ENCODE peak calls at places on chromosome 2, in four cellular contexts. N, R, I and Z are unnamed samples.
A peak's percentile ranks its signal among the peaks of the same experiment; 100 is the strongest.

GRCh38 chr2:102397167-102397566 is 25.8 kb upstream of the IL18RAP start:
- DNase-seq in N (no peak), R (no peak), I (no peak), Z (no peak)

GRCh38 chr2:101698419-101699190 is 1.1 kb downstream of the MAP4K4 start:
- DNase-seq in N (no peak), R (no peak), I (no peak), Z (no peak)

GRCh38 chr2:140695163-140695562 is 1435.7 kb downstream of the LRP1B start:
- DNase-seq in N (no peak), R (no peak), I (no peak), Z (no peak)

GRCh38 chr2:42385225-42385624 is 24.2 kb upstream of the COX7A2L start:
- DNase-seq in N (no peak), R (no peak), I (no peak), Z (peak; percentile 50)

GRCh38 chr2:138035597-138036217 is 71.4 kb downstream of the HNMT start:
- DNase-seq in N (no peak), R (no peak), I (no peak), Z (no peak)

GRCh38 chr2:196291873-196292800 is 120.8 kb upstream of the STK17B start:
- DNase-seq in N (no peak), R (peak; percentile 58), I (no peak), Z (no peak)

GRCh38 chr2:102660070-102660469 is 40.7 kb downstream of the SLC9A2 start:
- DNase-seq in N (no peak), R (no peak), I (no peak), Z (no peak)

GRCh38 chr2:85237849-85238570 is 89.8 kb downstream of the TGOLN2 start:
- DNase-seq in N (no peak), R (no peak), I (no peak), Z (no peak)

GRCh38 chr2:68594674-68595492 is 48.5 kb upstream of the PROKR1 start:
- DNase-seq in N (no peak), R (peak; percentile 78), I (no peak), Z (peak; percentile 45)

GRCh38 chr2:88690591-88691338 is 708 bp upstream of the RPIA start:
- DNase-seq in N (peak; percentile 7), R (peak; percentile 69), I (peak; percentile 46), Z (no peak)

GRCh38 chr2:162490795-162491470 is 147.0 kb downstream of the GCA start:
- DNase-seq in N (no peak), R (no peak), I (no peak), Z (no peak)

GRCh38 chr2:79453918-79454317 is 58.9 kb upstream of the CTNNA2 start:
- DNase-seq in N (no peak), R (no peak), I (no peak), Z (no peak)

GRCh38 chr2:40760071-40760666 is 308.3 kb upstream of the SLC8A1 start:
- DNase-seq in N (no peak), R (peak; percentile 41), I (no peak), Z (peak; percentile 32)

GRCh38 chr2:122519366-122519765 is 763.9 kb downstream of the TSN start:
- DNase-seq in N (no peak), R (no peak), I (no peak), Z (no peak)

GRCh38 chr2:100998235-100998573 is 3.9 kb upstream of the RPL31 start:
- DNase-seq in N (no peak), R (no peak), I (no peak), Z (no peak)

GRCh38 chr2:234240917-234241316 is 190.4 kb downstream of the SPP2 start:
- DNase-seq in N (no peak), R (no peak), I (no peak), Z (no peak)

GRCh38 chr2:10538224-10538894 is 90.2 kb upstream of the ODC1 start:
- DNase-seq in N (no peak), R (no peak), I (no peak), Z (no peak)

GRCh38 chr2:45729753-45730512 is 78.5 kb downstream of the PRKCE start:
- DNase-seq in N (no peak), R (peak; percentile 80), I (no peak), Z (no peak)

GRCh38 chr2:10393648-10393982 is 54.5 kb downstream of the ODC1 start:
- DNase-seq in N (no peak), R (no peak), I (no peak), Z (no peak)

GRCh38 chr2:48566582-48566981 is 36.6 kb downstream of the STON1 start:
- DNase-seq in N (no peak), R (no peak), I (no peak), Z (no peak)

GRCh38 chr2:25230128-25230527 is 61.7 kb upstream of the POMC start:
- DNase-seq in N (no peak), R (no peak), I (no peak), Z (no peak)

GRCh38 chr2:38057651-38058410 is 18.1 kb downstream of the CYP1B1 start:
- DNase-seq in N (no peak), R (no peak), I (no peak), Z (no peak)

GRCh38 chr2:221133941-221134340 is 438.2 kb downstream of the EPHA4 start:
- DNase-seq in N (no peak), R (no peak), I (no peak), Z (no peak)

GRCh38 chr2:8662239-8662879 is 19.5 kb upstream of the ID2 start:
- DNase-seq in N (no peak), R (no peak), I (no peak), Z (no peak)
- TF ChIP-seq CTCF in N (no peak), R (no peak), I (no peak), Z (no peak)

GRCh38 chr2:134466141-134466540 is 212.3 kb downstream of the MGAT5 start:
- DNase-seq in N (no peak), R (peak; percentile 57), I (no peak), Z (peak; percentile 46)
- TF ChIP-seq CTCF in N (no peak), R (peak; percentile 38), I (peak; percentile 6), Z (peak; percentile 49)

DNA sequence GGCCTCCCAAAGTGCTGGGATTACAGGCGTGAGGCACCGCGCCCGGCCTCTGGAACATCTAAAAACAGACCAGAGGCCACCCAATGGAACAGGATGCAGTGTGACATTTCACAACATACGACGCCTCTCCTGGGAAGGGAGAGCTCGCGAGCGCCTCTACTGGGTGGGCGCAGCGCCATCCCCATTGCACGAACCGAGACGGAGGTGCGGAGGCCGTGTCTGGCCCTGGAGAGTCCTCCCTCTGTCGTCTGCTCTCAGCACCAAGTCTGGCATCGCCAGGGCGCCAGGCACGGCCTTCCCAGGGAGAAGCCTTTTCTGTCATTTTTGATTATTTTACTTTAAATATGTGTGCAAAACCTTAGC is 9.4 kb upstream of the GBX2 start:
- DNase-seq in N (no peak), R (peak; percentile 10), I (no peak), Z (peak; percentile 80)
- TF ChIP-seq CTCF in N (no peak), R (peak; percentile 15), I (no peak), Z (no peak)

GRCh38 chr2:156333951-156334495 is 1.5 kb upstream of the NR4A2 start:
- DNase-seq in N (no peak), R (peak; percentile 87), I (peak; percentile 62), Z (peak; percentile 77)
- TF ChIP-seq CTCF in N (no peak), R (no peak), I (no peak), Z (no peak)

GRCh38 chr2:191670787-191671186 is 7.1 kb upstream of the NABP1 start:
- DNase-seq in N (no peak), R (no peak), I (no peak), Z (no peak)
- TF ChIP-seq CTCF in N (no peak), R (no peak), I (no peak), Z (no peak)